ENCODE peak calls at places on chromosomes 12 and 14, in five cellular contexts. One of them, this sample, is unnamed.

GRCh38 chr12:10211101-10211974 is 1.3 kb upstream of the GABARAPL1 start:
- DNase-seq in Peyer's patch: no peak
- DNase-seq in ovary: peak; percentile 48
- DNase-seq in tibial artery: peak; percentile 70
- DNase-seq in left ventricle myocardium inferior: no peak
- DNase-seq in this sample: no peak

GRCh38 chr12:131152587-131152986 is 198.9 kb downstream of the ADGRD1 start:
- DNase-seq in Peyer's patch: no peak
- DNase-seq in ovary: no peak
- DNase-seq in tibial artery: peak; percentile 20
- DNase-seq in left ventricle myocardium inferior: no peak
- DNase-seq in this sample: no peak

GRCh38 chr14:65302571-65303184 is 109.9 kb upstream of the FUT8 start:
- DNase-seq in Peyer's patch: peak; percentile 63
- DNase-seq in ovary: no peak
- DNase-seq in tibial artery: no peak
- DNase-seq in left ventricle myocardium inferior: no peak
- DNase-seq in this sample: no peak

GRCh38 chr12:76706099-76706498 is 57.8 kb upstream of the ZDHHC17 start:
- DNase-seq in Peyer's patch: no peak
- DNase-seq in ovary: no peak
- DNase-seq in tibial artery: no peak
- DNase-seq in left ventricle myocardium inferior: no peak
- DNase-seq in this sample: no peak

GRCh38 chr12:114949081-114949480 is 265.1 kb upstream of the TBX3 start:
- DNase-seq in Peyer's patch: no peak
- DNase-seq in ovary: no peak
- DNase-seq in tibial artery: no peak
- DNase-seq in left ventricle myocardium inferior: no peak
- DNase-seq in this sample: no peak

GRCh38 chr12:131867891-131868675 is 26.3 kb upstream of the ULK1 start:
- DNase-seq in Peyer's patch: no peak
- DNase-seq in ovary: peak; percentile 25
- DNase-seq in tibial artery: no peak
- DNase-seq in left ventricle myocardium inferior: no peak
- DNase-seq in this sample: no peak

GRCh38 chr14:70771781-70772212 is 37.5 kb downstream of the MAP3K9 start:
- DNase-seq in Peyer's patch: no peak
- DNase-seq in ovary: no peak
- DNase-seq in tibial artery: no peak
- DNase-seq in left ventricle myocardium inferior: no peak
- DNase-seq in this sample: no peak

GRCh38 chr14:95547626-95548327 is 12.9 kb downstream of the GLRX5 start:
- DNase-seq in Peyer's patch: no peak
- DNase-seq in ovary: no peak
- DNase-seq in tibial artery: no peak
- DNase-seq in left ventricle myocardium inferior: no peak
- DNase-seq in this sample: no peak

GRCh38 chr12:116674643-116675183 is 63.2 kb downstream of the SPRING1 start:
- DNase-seq in Peyer's patch: no peak
- DNase-seq in ovary: no peak
- DNase-seq in tibial artery: no peak
- DNase-seq in left ventricle myocardium inferior: no peak
- DNase-seq in this sample: no peak

GRCh38 chr12:123384318-123384993 is 524 bp downstream of the KMT5A start:
- DNase-seq in Peyer's patch: no peak
- DNase-seq in ovary: peak; percentile 52
- DNase-seq in tibial artery: peak; percentile 66
- DNase-seq in left ventricle myocardium inferior: no peak
- DNase-seq in this sample: peak; percentile 59

GRCh38 chr14:31949709-31950108 is 127.4 kb upstream of the ARHGAP5 start:
- DNase-seq in Peyer's patch: no peak
- DNase-seq in ovary: no peak
- DNase-seq in tibial artery: no peak
- DNase-seq in left ventricle myocardium inferior: no peak
- DNase-seq in this sample: no peak

GRCh38 chr14:68391292-68392014 is 401.4 kb downstream of the ZFP36L1 start:
- DNase-seq in Peyer's patch: no peak
- DNase-seq in ovary: no peak
- DNase-seq in tibial artery: no peak
- DNase-seq in left ventricle myocardium inferior: no peak
- DNase-seq in this sample: no peak

GRCh38 chr14:81625343-81625742 is 91.7 kb upstream of the SEL1L start:
- DNase-seq in Peyer's patch: no peak
- DNase-seq in ovary: no peak
- DNase-seq in tibial artery: no peak
- DNase-seq in left ventricle myocardium inferior: no peak
- DNase-seq in this sample: no peak

GRCh38 chr12:113439606-113440030 is 17.4 kb downstream of the SDSL start:
- DNase-seq in Peyer's patch: no peak
- DNase-seq in ovary: peak; percentile 57
- DNase-seq in tibial artery: no peak
- DNase-seq in left ventricle myocardium inferior: no peak
- DNase-seq in this sample: no peak

GRCh38 chr12:124809878-124810277 is 53.8 kb downstream of the SCARB1 start:
- DNase-seq in Peyer's patch: no peak
- DNase-seq in ovary: no peak
- DNase-seq in tibial artery: no peak
- DNase-seq in left ventricle myocardium inferior: no peak
- DNase-seq in this sample: no peak

GRCh38 chr12:106091421-106091820 is 47.3 kb downstream of the NUAK1 start:
- DNase-seq in Peyer's patch: no peak
- DNase-seq in ovary: no peak
- DNase-seq in tibial artery: no peak
- DNase-seq in left ventricle myocardium inferior: no peak
- DNase-seq in this sample: no peak

GRCh38 chr12:130163461-130164215 is 1.4 kb downstream of the FZD10 start:
- DNase-seq in Peyer's patch: no peak
- DNase-seq in ovary: no peak
- DNase-seq in tibial artery: peak; percentile 63
- DNase-seq in left ventricle myocardium inferior: no peak
- DNase-seq in this sample: no peak

GRCh38 chr12:128951448-128951847 is 98.2 kb downstream of the GLT1D1 start:
- DNase-seq in Peyer's patch: no peak
- DNase-seq in ovary: no peak
- DNase-seq in tibial artery: no peak
- DNase-seq in left ventricle myocardium inferior: no peak
- DNase-seq in this sample: no peak

GRCh38 chr12:72077111-72077820 is 138.6 kb downstream of the TPH2 start:
- DNase-seq in Peyer's patch: no peak
- DNase-seq in ovary: no peak
- DNase-seq in tibial artery: no peak
- DNase-seq in left ventricle myocardium inferior: no peak
- DNase-seq in this sample: no peak

GRCh38 chr14:55071051-55071450 is 19.6 kb downstream of the MAPK1IP1L start:
- DNase-seq in Peyer's patch: no peak
- DNase-seq in ovary: no peak
- DNase-seq in tibial artery: no peak
- DNase-seq in left ventricle myocardium inferior: no peak
- DNase-seq in this sample: no peak

GRCh38 chr14:93879362-93879983 is 47.7 kb upstream of the FAM181A start:
- DNase-seq in Peyer's patch: no peak
- DNase-seq in ovary: no peak
- DNase-seq in tibial artery: peak; percentile 51
- DNase-seq in left ventricle myocardium inferior: no peak
- DNase-seq in this sample: no peak

GRCh38 chr14:99674064-99674650 is 9.9 kb upstream of the CYP46A1 start:
- DNase-seq in Peyer's patch: no peak
- DNase-seq in ovary: no peak
- DNase-seq in tibial artery: no peak
- DNase-seq in left ventricle myocardium inferior: no peak
- DNase-seq in this sample: no peak

GRCh38 chr12:96103067-96103650 is 67.8 kb upstream of the LTA4H start:
- DNase-seq in Peyer's patch: no peak
- DNase-seq in ovary: no peak
- DNase-seq in tibial artery: no peak
- DNase-seq in left ventricle myocardium inferior: peak; percentile 27
- DNase-seq in this sample: no peak
- H3K4me3 ChIP-seq in Peyer's patch: no peak overlapping the region
- H3K4me3 ChIP-seq in ovary: no peak overlapping the region
- H3K4me3 ChIP-seq in tibial artery: no peak overlapping the region
- H3K4me3 ChIP-seq in left ventricle myocardium inferior: no peak overlapping the region
- H3K4me3 ChIP-seq in this sample: no peak overlapping the region

GRCh38 chr12:51076235-51076930 is 7.0 kb downstream of the CSRNP2 start:
- DNase-seq in Peyer's patch: no peak
- DNase-seq in ovary: no peak
- DNase-seq in tibial artery: no peak
- DNase-seq in left ventricle myocardium inferior: no peak
- DNase-seq in this sample: no peak
- H3K27ac ChIP-seq in Peyer's patch: no peak overlapping the region
- H3K27ac ChIP-seq in ovary: no peak overlapping the region
- H3K27ac ChIP-seq in tibial artery: no peak overlapping the region
- H3K27ac ChIP-seq in left ventricle myocardium inferior: no peak overlapping the region
- H3K27ac ChIP-seq in this sample: no peak overlapping the region

GRCh38 chr14:28759056-28759657 is 7.4 kb upstream of the FOXG1 start:
- DNase-seq in Peyer's patch: no peak
- DNase-seq in ovary: no peak
- DNase-seq in tibial artery: no peak
- DNase-seq in left ventricle myocardium inferior: no peak
- DNase-seq in this sample: no peak

GRCh38 chr14:28760431-28760996 is 6.1 kb upstream of the FOXG1 start:
- DNase-seq in Peyer's patch: no peak
- DNase-seq in ovary: no peak
- DNase-seq in tibial artery: no peak
- DNase-seq in left ventricle myocardium inferior: no peak
- DNase-seq in this sample: no peak

GRCh38 chr14:28761438-28762289 is 4.9 kb upstream of the FOXG1 start:
- DNase-seq in Peyer's patch: no peak
- DNase-seq in ovary: no peak
- DNase-seq in tibial artery: no peak
- DNase-seq in left ventricle myocardium inferior: no peak
- DNase-seq in this sample: no peak

GRCh38 chr14:28758253-28758915 is 8.2 kb upstream of the FOXG1 start:
- DNase-seq in Peyer's patch: no peak
- DNase-seq in ovary: no peak
- DNase-seq in tibial artery: no peak
- DNase-seq in left ventricle myocardium inferior: no peak
- DNase-seq in this sample: no peak

GRCh38 chr14:28759658-28760313 is 6.8 kb upstream of the FOXG1 start:
- DNase-seq in Peyer's patch: no peak
- DNase-seq in ovary: no peak
- DNase-seq in tibial artery: no peak
- DNase-seq in left ventricle myocardium inferior: no peak
- DNase-seq in this sample: no peak
- H3K4me3 ChIP-seq in Peyer's patch: no peak overlapping the region
- H3K4me3 ChIP-seq in ovary: no peak overlapping the region
- H3K4me3 ChIP-seq in tibial artery: no peak overlapping the region
- H3K4me3 ChIP-seq in left ventricle myocardium inferior: no peak overlapping the region
- H3K4me3 ChIP-seq in this sample: no peak overlapping the region

GRCh38 chr14:103869406-103870143 is 22.2 kb upstream of the PPP1R13B start:
- DNase-seq in Peyer's patch: no peak
- DNase-seq in ovary: no peak
- DNase-seq in tibial artery: no peak
- DNase-seq in left ventricle myocardium inferior: no peak
- DNase-seq in this sample: no peak

GRCh38 chr14:103868242-103868897 is 21.0 kb upstream of the PPP1R13B start:
- DNase-seq in Peyer's patch: no peak
- DNase-seq in ovary: no peak
- DNase-seq in tibial artery: no peak
- DNase-seq in left ventricle myocardium inferior: no peak
- DNase-seq in this sample: no peak

GRCh38 chr14:103867020-103867419 is 19.6 kb upstream of the PPP1R13B start:
- DNase-seq in Peyer's patch: no peak
- DNase-seq in ovary: no peak
- DNase-seq in tibial artery: no peak
- DNase-seq in left ventricle myocardium inferior: no peak
- DNase-seq in this sample: no peak

GRCh38 chr14:103870144-103870876 is 22.9 kb upstream of the PPP1R13B start:
- DNase-seq in Peyer's patch: no peak
- DNase-seq in ovary: no peak
- DNase-seq in tibial artery: no peak
- DNase-seq in left ventricle myocardium inferior: no peak
- DNase-seq in this sample: no peak

DNA sequence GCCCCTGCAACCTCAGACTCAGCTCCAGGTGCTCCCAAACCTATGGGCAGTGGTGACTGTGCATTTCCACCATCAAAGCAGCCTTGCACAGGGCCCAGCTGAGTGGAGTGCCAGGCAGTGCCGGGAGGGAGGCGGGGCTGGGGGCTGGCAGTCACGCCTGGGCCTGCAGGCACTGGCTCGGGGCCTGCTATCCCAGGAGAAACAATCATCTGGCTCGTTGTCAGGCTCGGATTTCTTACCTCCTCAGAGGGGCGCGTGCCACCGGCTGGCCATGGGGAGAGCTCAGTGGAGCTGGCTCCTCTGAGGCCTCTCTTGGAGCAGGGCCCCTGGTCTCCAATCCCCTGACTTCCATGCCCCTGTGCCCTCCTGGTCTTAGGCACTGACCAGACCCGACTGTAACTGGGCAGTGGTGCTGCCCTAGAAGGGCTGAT is 20.2 kb upstream of the PPP1R13B start:
- DNase-seq in Peyer's patch: no peak
- DNase-seq in ovary: no peak
- DNase-seq in tibial artery: no peak
- DNase-seq in left ventricle myocardium inferior: peak; percentile 77
- DNase-seq in this sample: no peak
- H3K27ac ChIP-seq in Peyer's patch: no peak overlapping the region
- H3K27ac ChIP-seq in ovary: no peak overlapping the region
- H3K27ac ChIP-seq in tibial artery: no peak overlapping the region
- H3K27ac ChIP-seq in left ventricle myocardium inferior: peak overlapping the region; percentile 91
- H3K27ac ChIP-seq in this sample: no peak overlapping the region

GRCh38 chr12:14310866-14311265 is 54.6 kb upstream of the ATF7IP start:
- DNase-seq in Peyer's patch: no peak
- DNase-seq in ovary: no peak
- DNase-seq in tibial artery: no peak
- DNase-seq in left ventricle myocardium inferior: no peak
- DNase-seq in this sample: no peak

GRCh38 chr12:14308516-14308915 is 57.0 kb upstream of the ATF7IP start:
- DNase-seq in Peyer's patch: no peak
- DNase-seq in ovary: no peak
- DNase-seq in tibial artery: no peak
- DNase-seq in left ventricle myocardium inferior: no peak
- DNase-seq in this sample: no peak

DNA sequence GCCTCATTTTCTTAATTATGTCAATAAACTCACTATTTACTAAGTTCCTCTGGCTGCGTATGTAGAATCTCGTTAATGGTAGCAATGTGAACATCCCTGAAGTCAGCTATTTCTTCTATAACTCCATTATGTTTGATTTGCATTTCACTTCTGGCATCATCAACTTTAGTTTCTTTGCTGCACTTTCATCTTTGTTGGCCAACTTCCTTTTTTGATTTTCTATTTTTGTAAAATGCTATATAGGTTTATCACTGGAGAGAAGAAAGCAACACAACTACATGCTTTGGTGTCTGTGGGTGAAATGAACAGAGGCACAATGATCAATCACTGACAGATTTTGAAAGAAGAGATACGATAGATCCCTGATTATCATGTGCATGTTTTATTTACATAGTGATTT is 58.5 kb upstream of the ATF7IP start:
- DNase-seq in Peyer's patch: no peak
- DNase-seq in ovary: no peak
- DNase-seq in tibial artery: no peak
- DNase-seq in left ventricle myocardium inferior: no peak
- DNase-seq in this sample: no peak
- H3K4me3 ChIP-seq in Peyer's patch: no peak overlapping the region
- H3K4me3 ChIP-seq in ovary: no peak overlapping the region
- H3K4me3 ChIP-seq in tibial artery: no peak overlapping the region
- H3K4me3 ChIP-seq in left ventricle myocardium inferior: no peak overlapping the region
- H3K4me3 ChIP-seq in this sample: no peak overlapping the region

This sample was measured in psoas muscle.